ENCODE peak calls at places on chromosomes 13 and 19, in four cellular contexts. V is activated naive CD4-positive, alpha-beta T cell treated with Interleukin-2 at 50 U/mL for 16 hours; T is WERI-Rb-1; N is AG08396. K is an unnamed sample.

GRCh38 chr13:97273341-97273831 is 51.3 kb downstream of the MBNL2 start:
- DNase-seq in T (no peak), V (no peak), N (no peak), K (no peak)

GRCh38 chr19:16660763-16661479 is at the start of gene TMEM38A:
- DNase-seq in N (peak; percentile 58), T (peak; percentile 52), V (peak; percentile 48), K (peak; percentile 77)

GRCh38 chr13:109647046-109647445 is 139.3 kb downstream of the IRS2 start:
- DNase-seq in V (no peak), N (no peak), T (no peak), K (peak; percentile 35)

GRCh38 chr19:53389591-53390377 is 5.2 kb upstream of the ZNF765 start:
- DNase-seq in V (no peak), T (no peak), N (peak; percentile 3), K (peak; percentile 42)

GRCh38 chr13:110305949-110306339 is 1.0 kb downstream of the COL4A1 start:
- DNase-seq in V (no peak), N (no peak), T (peak; percentile 8), K (no peak)

GRCh38 chr19:4866595-4867424 is 657 bp downstream of the PLIN3 start:
- DNase-seq in T (no peak), V (peak; percentile 54), N (peak; percentile 59), K (peak; percentile 9)

GRCh38 chr13:29523199-29523931 is 72.1 kb downstream of the SLC7A1 start:
- DNase-seq in V (no peak), N (no peak), T (no peak), K (no peak)

GRCh38 chr19:55199620-55200204 is 9.6 kb downstream of the PTPRH start:
- DNase-seq in V (no peak), N (no peak), T (no peak), K (no peak)

GRCh38 chr19:41734585-41734984 is 20.7 kb upstream of the CEACAM6 start:
- DNase-seq in T (no peak), V (no peak), N (no peak), K (no peak)

GRCh38 chr13:78679329-78679728 is 20.4 kb upstream of the OBI1 start:
- DNase-seq in V (no peak), N (no peak), T (no peak), K (no peak)

GRCh38 chr13:105579821-105580707 is 955.4 kb downstream of the EFNB2 start:
- DNase-seq in N (no peak), T (no peak), V (no peak), K (no peak)

GRCh38 chr19:13181747-13182388 is 31.7 kb downstream of the IER2 start:
- DNase-seq in N (peak; percentile 79), T (no peak), V (peak; percentile 51), K (no peak)

GRCh38 chr13:97945792-97946419 is 7.6 kb upstream of the IPO5 start:
- DNase-seq in N (no peak), T (no peak), V (no peak), K (no peak)

GRCh38 chr19:11587302-11587972 is 9.8 kb upstream of the ZNF627 start:
- DNase-seq in T (peak; percentile 76), N (peak; percentile 84), V (peak; percentile 81), K (peak; percentile 80)

GRCh38 chr19:1651061-1651547 is 1.3 kb downstream of the TCF3 start:
- DNase-seq in N (peak; percentile 51), T (no peak), V (peak; percentile 65), K (peak; percentile 44)

GRCh38 chr19:3154957-3155736 is 19.3 kb downstream of the GNA15 start:
- DNase-seq in V (peak; percentile 84), T (no peak), N (peak; percentile 87), K (peak; percentile 21)

GRCh38 chr19:904545-904944 is 8.5 kb downstream of the R3HDM4 start:
- DNase-seq in N (no peak), T (no peak), V (no peak), K (no peak)

GRCh38 chr13:106034201-106034600 is 501.3 kb downstream of the EFNB2 start:
- DNase-seq in T (no peak), N (no peak), V (no peak), K (no peak)

GRCh38 chr19:37007587-37008220 is 70.5 kb upstream of the ZNF420 start:
- DNase-seq in T (no peak), N (peak; percentile 37), V (peak; percentile 36), K (no peak)

GRCh38 chr13:99276706-99277105 is 18.5 kb upstream of the GPR18 start:
- DNase-seq in T (no peak), V (no peak), N (no peak), K (no peak)

K was measured in NCI-H82.